ENCODE peak calls at places on chromosomes 16 and 17, in four cellular contexts. H, V, A and D are unnamed samples.

GRCh38 chr17:15659663-15660062 is 24.4 kb downstream of the TRIM16 start:
- DNase-seq in H (no peak), V (no peak), A (no peak), D (no peak)

GRCh38 chr17:28928061-28928460 is 23.3 kb downstream of the PHF12 start:
- DNase-seq in H (peak), V (no peak), A (no peak), D (no peak)

GRCh38 chr17:339193-340061 is 13.2 kb downstream of the RPH3AL start:
- DNase-seq in H (no peak), V (no peak), A (no peak), D (peak)

GRCh38 chr17:56593073-56593740 is at the start of gene NOG:
- DNase-seq in H (no peak), V (peak), A (peak), D (peak)

GRCh38 chr16:89401641-89402445 is 88.5 kb downstream of the ANKRD11 start:
- DNase-seq in H (no peak), V (peak), A (no peak), D (no peak)

GRCh38 chr17:55161935-55162555 is 102.7 kb upstream of the HLF start:
- DNase-seq in H (no peak), V (peak), A (no peak), D (no peak)

GRCh38 chr16:77282345-77282744 is 83.1 kb downstream of the SYCE1L start:
- DNase-seq in H (no peak), V (no peak), A (no peak), D (no peak)

GRCh38 chr17:27216836-27217235 is 77.1 kb upstream of the WSB1 start:
- DNase-seq in H (peak), V (no peak), A (no peak), D (peak)

GRCh38 chr17:44115585-44116415 is 7.6 kb downstream of the HDAC5 start:
- DNase-seq in H (no peak), V (no peak), A (peak), D (peak)

GRCh38 chr16:87457051-87457611 is 35.7 kb downstream of the ZCCHC14 start:
- DNase-seq in H (no peak), V (no peak), A (no peak), D (no peak)

GRCh38 chr17:58007781-58008706 is 998 bp upstream of the SRSF1 start:
- DNase-seq in H (no peak), V (no peak), A (no peak), D (no peak)

GRCh38 chr16:85239239-85239638 is 127.0 kb upstream of the CIBAR2 start:
- DNase-seq in H (no peak), V (no peak), A (no peak), D (no peak)

GRCh38 chr16:75022567-75022966 is 23.7 kb downstream of the ZNRF1 start:
- DNase-seq in H (no peak), V (no peak), A (no peak), D (no peak)